ENCODE peak calls at places on chromosomes 4 and X, in seven cellular contexts. P, T, J, Y, V, U and E are unnamed samples.

GRCh38 chr4:105594094-105595010 is 41.9 kb downstream of the ARHGEF38 start:
- DNase-seq in P (no peak), T (no peak), J (no peak), Y (no peak), V (no peak), U (no peak), E (peak)

GRCh38 chr4:153789741-153790651 is 1.1 kb upstream of the SFRP2 start:
- DNase-seq in P (no peak), T (no peak), J (no peak), Y (no peak), V (no peak), U (no peak), E (peak)

GRCh38 chr4:6250235-6250983 is 19.2 kb upstream of the WFS1 start:
- DNase-seq in P (peak), T (peak), J (peak), Y (peak), V (no peak), U (no peak), E (peak)

GRCh38 chr4:42048394-42048793 is 58.1 kb downstream of the SLC30A9 start:
- DNase-seq in P (peak), T (no peak), J (no peak), Y (no peak), V (no peak), U (no peak), E (peak)

GRCh38 chr4:57607616-57608150 is 497.5 kb upstream of the IGFBP7 start:
- DNase-seq in P (no peak), T (peak), J (no peak), Y (no peak), V (no peak), U (no peak), E (no peak)

GRCh38 chrX:80751456-80751855 is 58.2 kb downstream of the BRWD3 start:
- DNase-seq in P (no peak), T (no peak), J (no peak), Y (no peak), V (no peak), U (no peak), E (no peak)

GRCh38 chr4:74279716-74280115 is 28.6 kb upstream of the EPGN start:
- DNase-seq in P (no peak), T (no peak), J (no peak), Y (no peak), V (no peak), U (no peak), E (no peak)

GRCh38 chr4:1872918-1873269 is 1.7 kb downstream of the NSD2 start:
- DNase-seq in P (peak), T (no peak), J (no peak), Y (no peak), V (no peak), U (no peak), E (peak)

GRCh38 chr4:569958-570667 is 6.0 kb downstream of the TMEM271 start:
- DNase-seq in P (no peak), T (no peak), J (no peak), Y (no peak), V (no peak), U (no peak), E (no peak)

GRCh38 chr4:168694669-168695068 is 197.8 kb downstream of the PALLD start:
- DNase-seq in P (peak), T (no peak), J (no peak), Y (no peak), V (no peak), U (no peak), E (peak)

GRCh38 chr4:7811536-7812190 is 128.0 kb downstream of the AFAP1 start:
- DNase-seq in P (no peak), T (no peak), J (no peak), Y (no peak), V (no peak), U (no peak), E (no peak)

GRCh38 chr4:157217708-157218107 is 2.8 kb upstream of the GRIA2 start:
- DNase-seq in P (peak), T (peak), J (peak), Y (no peak), V (no peak), U (no peak), E (peak)

GRCh38 chrX:54494166-54494969 is 1.7 kb downstream of the FGD1 start:
- DNase-seq in P (peak), T (no peak), J (no peak), Y (no peak), V (no peak), U (no peak), E (no peak)

GRCh38 chr4:145525291-145525740 is 43.7 kb downstream of the SMAD1 start:
- DNase-seq in P (peak), T (no peak), J (no peak), Y (no peak), V (no peak), U (no peak), E (no peak)

GRCh38 chr4:20615492-20616136 is 84.6 kb upstream of the PACRGL start:
- DNase-seq in P (no peak), T (no peak), J (no peak), Y (no peak), V (no peak), U (no peak), E (peak)

GRCh38 chr4:15847746-15848145 is 69.6 kb downstream of the CD38 start:
- DNase-seq in P (no peak), T (no peak), J (no peak), Y (no peak), V (no peak), U (no peak), E (no peak)

GRCh38 chr4:32192363-32192762 is 1472.2 kb downstream of the PCDH7 start:
- DNase-seq in P (no peak), T (no peak), J (no peak), Y (no peak), V (no peak), U (no peak), E (no peak)

GRCh38 chrX:8090906-8091305 is 80.2 kb downstream of the VCX2 start:
- DNase-seq in P (no peak), T (no peak), J (no peak), Y (no peak), V (no peak), U (no peak), E (no peak)

GRCh38 chrX:71909956-71910355 is 689 bp upstream of the NHSL2 start:
- DNase-seq in P (no peak), T (peak), J (no peak), Y (no peak), V (no peak), U (no peak), E (no peak)

GRCh38 chrX:149314031-149314430 is 191.1 kb downstream of the IDS start:
- DNase-seq in P (peak), T (no peak), J (no peak), Y (no peak), V (no peak), U (no peak), E (no peak)

GRCh38 chr4:144967161-144967560 is 130.8 kb downstream of the ANAPC10 start:
- DNase-seq in P (no peak), T (no peak), J (no peak), Y (no peak), V (no peak), U (no peak), E (no peak)

GRCh38 chr4:160136021-160136420 is 1033.1 kb downstream of the RAPGEF2 start:
- DNase-seq in P (peak), T (no peak), J (no peak), Y (no peak), V (no peak), U (no peak), E (no peak)

GRCh38 chr4:108466936-108467902 is 153.2 kb upstream of the RPL34 start:
- DNase-seq in P (peak), T (no peak), J (no peak), Y (no peak), V (no peak), U (no peak), E (no peak)

GRCh38 chrX:20061869-20062254 is 54.8 kb downstream of the MAP7D2 start:
- DNase-seq in P (peak), T (no peak), J (no peak), Y (no peak), V (no peak), U (no peak), E (no peak)

GRCh38 chr4:123555500-123556273 is 159.1 kb downstream of the SPRY1 start:
- DNase-seq in P (peak), T (peak), J (no peak), Y (no peak), V (no peak), U (peak), E (peak)

GRCh38 chr4:105520819-105521790 is 31.3 kb upstream of the ARHGEF38 start:
- DNase-seq in P (peak), T (peak), J (peak), Y (no peak), V (no peak), U (no peak), E (peak)

GRCh38 chr4:19216495-19216894 is 1035.2 kb upstream of the SLIT2 start:
- DNase-seq in P (no peak), T (no peak), J (no peak), Y (no peak), V (no peak), U (no peak), E (no peak)

GRCh38 chr4:112231779-112232713 is at the start of gene AP1AR:
- DNase-seq in P (peak), T (peak), J (peak), Y (peak), V (peak), U (peak), E (peak)

GRCh38 chr4:25843340-25844097 is 19.3 kb downstream of the SEL1L3 start:
- DNase-seq in P (no peak), T (no peak), J (no peak), Y (peak), V (no peak), U (no peak), E (no peak)

GRCh38 chr4:53119685-53120084 is 246.2 kb downstream of the SCFD2 start:
- DNase-seq in P (peak), T (peak), J (no peak), Y (no peak), V (no peak), U (peak), E (peak)

GRCh38 chr4:101355767-101356702 is 8.7 kb upstream of the PPP3CA start:
- DNase-seq in P (peak), T (no peak), J (no peak), Y (no peak), V (no peak), U (no peak), E (peak)

GRCh38 chr4:54005475-54005874 is 58.9 kb downstream of the CHIC2 start:
- DNase-seq in P (peak), T (no peak), J (no peak), Y (no peak), V (no peak), U (no peak), E (peak)

GRCh38 chrX:23478056-23478455 is 143.4 kb downstream of the PTCHD1 start:
- DNase-seq in P (no peak), T (no peak), J (no peak), Y (no peak), V (no peak), U (no peak), E (no peak)

GRCh38 chr4:142567199-142567598 is 278.9 kb downstream of the INPP4B start:
- DNase-seq in P (no peak), T (peak), J (no peak), Y (peak), V (peak), U (no peak), E (no peak)